ENCODE peak calls at places on chromosomes 7 and 10, in nine cellular contexts. T is GM04503; Y is HFF-Myc; R is central memory CD4-positive, alpha-beta T cell; P is HCEC 1CT; L is stomach; M is iris pigment epithelial cell; A is RPMI8226; Z is NCI-H460. W is an unnamed sample.

GRCh38 chr7:79495544-79496272 is 42.2 kb upstream of the MAGI2 start:
- DNase-seq in Z (no peak), L (no peak), A (no peak), Y (peak; percentile 75), M (peak; percentile 91), R (no peak), T (no peak), P (peak; percentile 80), W (no peak)

GRCh38 chr7:39589323-39590111 is 23.3 kb downstream of the YAE1 start:
- DNase-seq in R (peak; percentile 80), P (peak; percentile 87), Z (no peak), T (no peak), M (peak; percentile 98), A (peak; percentile 34), L (no peak), Y (peak; percentile 42), W (peak; percentile 87)

GRCh38 chr10:72044417-72045041 is 43.8 kb downstream of the SPOCK2 start:
- DNase-seq in L (peak; percentile 79), M (no peak), Y (no peak), T (no peak), R (no peak), A (no peak), P (no peak), Z (no peak), W (no peak)

GRCh38 chr7:151081170-151082101 is 827 bp upstream of the FASTK start:
- DNase-seq in A (no peak), T (no peak), Y (no peak), Z (no peak), P (peak; percentile 30), L (peak; percentile 48), R (no peak), M (no peak), W (peak; percentile 64)

GRCh38 chr10:108392286-108392685 is 1227.8 kb upstream of the SORCS1 start:
- DNase-seq in Z (no peak), Y (no peak), A (no peak), M (peak; percentile 33), R (no peak), L (no peak), T (no peak), P (peak; percentile 78), W (no peak)

GRCh38 chr7:147240468-147240867 is 1123.9 kb downstream of the CNTNAP2 start:
- DNase-seq in M (no peak), Y (no peak), Z (no peak), R (no peak), T (no peak), A (no peak), L (no peak), P (no peak), W (no peak)

GRCh38 chr7:5634107-5634950 is 147.1 kb downstream of the RNF216 start:
- DNase-seq in Z (no peak), L (no peak), P (peak; percentile 87), M (peak; percentile 69), T (peak; percentile 85), R (no peak), Y (peak; percentile 99), A (no peak), W (no peak)

GRCh38 chr7:82091126-82091682 is 321.4 kb upstream of the HGF start:
- DNase-seq in P (no peak), A (no peak), Z (no peak), T (no peak), R (no peak), M (no peak), Y (no peak), L (no peak), W (peak; percentile 83)

GRCh38 chr7:44914992-44915607 is 29.8 kb upstream of the PURB start:
- DNase-seq in Z (no peak), Y (no peak), P (no peak), A (no peak), M (no peak), L (no peak), R (peak; percentile 86), T (no peak), W (no peak)

GRCh38 chr7:25002826-25003225 is 22.8 kb upstream of the OSBPL3 start:
- DNase-seq in M (no peak), Z (no peak), L (no peak), T (no peak), Y (no peak), R (no peak), A (no peak), P (no peak), W (no peak)

GRCh38 chr10:3886191-3886590 is 101.2 kb upstream of the KLF6 start:
- DNase-seq in M (peak; percentile 84), L (no peak), A (no peak), R (no peak), T (no peak), Y (no peak), Z (no peak), P (no peak), W (no peak)

GRCh38 chr10:45464958-45465567 is 91.0 kb downstream of the ALOX5 start:
- DNase-seq in Y (peak; percentile 33), P (peak; percentile 61), R (peak; percentile 66), L (peak; percentile 79), T (peak; percentile 3), A (peak; percentile 53), Z (peak; percentile 70), M (peak; percentile 69), W (peak; percentile 87)

GRCh38 chr10:119658274-119658673 is 7.1 kb downstream of the BAG3 start:
- DNase-seq in A (no peak), R (no peak), Z (peak; percentile 87), Y (no peak), T (peak; percentile 72), L (peak; percentile 85), P (peak; percentile 94), M (peak; percentile 97), W (no peak)

GRCh38 chr7:157033483-157034473 is 23.3 kb upstream of the MNX1 start:
- DNase-seq in A (peak; percentile 81), L (no peak), P (no peak), Z (no peak), Y (no peak), M (no peak), R (no peak), T (no peak), W (no peak)

GRCh38 chr10:103534621-103535498 is 41.4 kb downstream of the NEURL1 start:
- DNase-seq in A (no peak), M (no peak), P (no peak), R (no peak), Y (no peak), T (no peak), Z (no peak), L (peak; percentile 16), W (no peak)

GRCh38 chr7:124996778-124997177 is 67.2 kb upstream of the POT1 start:
- DNase-seq in M (peak; percentile 18), L (no peak), P (no peak), Z (peak; percentile 13), Y (no peak), T (no peak), A (peak; percentile 43), R (no peak), W (no peak)

GRCh38 chr7:27759491-27759890 is 19.5 kb downstream of the TAX1BP1 start:
- DNase-seq in Z (no peak), L (no peak), Y (no peak), T (no peak), M (peak; percentile 21), A (no peak), R (no peak), P (no peak), W (no peak)

GRCh38 chr10:18689498-18689897 is 30.3 kb downstream of the ARL5B start:
- DNase-seq in A (no peak), M (peak; percentile 54), P (peak; percentile 32), L (no peak), R (no peak), Z (peak; percentile 23), T (no peak), Y (no peak), W (peak; percentile 25)